ENCODE peak calls at places on chromosome 9, in nine cellular contexts. X, K, B, H, A, I, G, Y and D are unnamed samples.
A peak's percentile ranks its signal among the peaks of the same experiment; 100 is the strongest.

GRCh38 chr9:85740821-85741111 is 988 bp downstream of the AGTPBP1 start:
- DNase-seq in X (no peak), K (no peak), B (no peak), H (no peak), A (no peak), I (no peak), G (no peak), Y (no peak), D (no peak)

GRCh38 chr9:36488322-36488838 is 84.3 kb upstream of the MELK start:
- DNase-seq in X (no peak), K (no peak), B (no peak), H (no peak), A (no peak), I (peak; percentile 35), G (no peak), Y (no peak), D (no peak)

GRCh38 chr9:30078195-30078594 is 2306.2 kb upstream of the ACO1 start:
- DNase-seq in X (no peak), K (no peak), B (no peak), H (no peak), A (no peak), I (no peak), G (no peak), Y (no peak), D (no peak)

GRCh38 chr9:126852289-126852688 is 8.2 kb upstream of the ZBTB34 start:
- DNase-seq in X (no peak), K (no peak), B (no peak), H (no peak), A (no peak), I (no peak), G (no peak), Y (no peak), D (no peak)

GRCh38 chr9:91948423-91949292 is 1.4 kb downstream of the ROR2 start:
- DNase-seq in X (peak; percentile 8), K (peak; percentile 36), B (no peak), H (peak; percentile 53), A (no peak), I (peak; percentile 88), G (no peak), Y (no peak), D (peak; percentile 79)

GRCh38 chr9:116157436-116158138 is 4.0 kb downstream of the PAPPA start:
- DNase-seq in X (no peak), K (peak; percentile 65), B (no peak), H (no peak), A (peak; percentile 62), I (peak; percentile 59), G (no peak), Y (no peak), D (no peak)

GRCh38 chr9:110969971-110970381 is 68.3 kb downstream of the LPAR1 start:
- DNase-seq in X (no peak), K (peak; percentile 58), B (no peak), H (no peak), A (peak; percentile 80), I (no peak), G (no peak), Y (no peak), D (no peak)

GRCh38 chr9:128114326-128115186 is 13.0 kb downstream of the PTGES2 start:
- DNase-seq in X (no peak), K (no peak), B (no peak), H (no peak), A (no peak), I (no peak), G (no peak), Y (no peak), D (peak; percentile 8)

GRCh38 chr9:121150188-121150587 is 51.5 kb downstream of the RAB14 start:
- DNase-seq in X (no peak), K (no peak), B (no peak), H (no peak), A (no peak), I (no peak), G (no peak), Y (no peak), D (no peak)

GRCh38 chr9:1939926-1940368 is 75.2 kb upstream of the SMARCA2 start:
- DNase-seq in X (peak; percentile 12), K (peak; percentile 17), B (peak; percentile 38), H (peak; percentile 37), A (peak; percentile 15), I (peak; percentile 84), G (peak; percentile 28), Y (no peak), D (peak; percentile 41)

GRCh38 chr9:121298689-121299112 is 30.7 kb downstream of the GSN start:
- DNase-seq in X (no peak), K (no peak), B (peak; percentile 46), H (no peak), A (no peak), I (peak; percentile 46), G (no peak), Y (no peak), D (no peak)

GRCh38 chr9:124377551-124377950 is 37.7 kb downstream of the PSMB7 start:
- DNase-seq in X (no peak), K (no peak), B (no peak), H (no peak), A (no peak), I (no peak), G (no peak), Y (no peak), D (no peak)

GRCh38 chr9:106286249-106286648 is 576.7 kb upstream of the ZNF462 start:
- DNase-seq in X (no peak), K (peak; percentile 31), B (peak; percentile 84), H (peak; percentile 33), A (peak; percentile 25), I (peak; percentile 83), G (no peak), Y (no peak), D (peak; percentile 25)

GRCh38 chr9:89941875-89942274 is 337.1 kb downstream of the GADD45G start:
- DNase-seq in X (no peak), K (peak; percentile 62), B (no peak), H (no peak), A (peak; percentile 85), I (no peak), G (no peak), Y (no peak), D (no peak)

GRCh38 chr9:31839273-31839672 is 545.2 kb upstream of the ACO1 start:
- DNase-seq in X (no peak), K (no peak), B (peak; percentile 9), H (no peak), A (no peak), I (peak; percentile 38), G (no peak), Y (no peak), D (no peak)

GRCh38 chr9:72322259-72322658 is 42.7 kb downstream of the ZFAND5 start:
- DNase-seq in X (no peak), K (no peak), B (no peak), H (no peak), A (peak; percentile 34), I (no peak), G (no peak), Y (no peak), D (no peak)

GRCh38 chr9:38142201-38142600 is 73.2 kb upstream of the SHB start:
- DNase-seq in X (no peak), K (peak; percentile 68), B (no peak), H (no peak), A (peak; percentile 25), I (no peak), G (no peak), Y (no peak), D (no peak)

GRCh38 chr9:87071473-87071872 is 124.2 kb upstream of the GAS1 start:
- DNase-seq in X (no peak), K (no peak), B (no peak), H (no peak), A (peak; percentile 6), I (no peak), G (no peak), Y (no peak), D (no peak)

GRCh38 chr9:22913026-22913425 is 466.4 kb downstream of the DMRTA1 start:
- DNase-seq in X (no peak), K (no peak), B (no peak), H (no peak), A (no peak), I (no peak), G (no peak), Y (no peak), D (no peak)

GRCh38 chr9:42852133-42852532 is 668.7 kb downstream of the SPATA31A6 start:
- DNase-seq in X (no peak), K (no peak), B (peak; percentile 16), H (peak; percentile 54), A (peak; percentile 12), I (peak; percentile 71), G (no peak), Y (no peak), D (peak; percentile 83)

GRCh38 chr9:109411818-109412352 is 86.2 kb downstream of the PTPN3 start:
- DNase-seq in X (peak; percentile 55), K (peak; percentile 52), B (peak; percentile 35), H (no peak), A (peak; percentile 53), I (peak; percentile 76), G (no peak), Y (no peak), D (no peak)

GRCh38 chr9:121398374-121398773 is 28.3 kb upstream of the STOM start:
- DNase-seq in X (no peak), K (peak; percentile 91), B (no peak), H (no peak), A (peak; percentile 99), I (no peak), G (no peak), Y (no peak), D (no peak)

GRCh38 chr9:107894572-107895261 is 405.1 kb upstream of the KLF4 start:
- DNase-seq in X (no peak), K (peak; percentile 71), B (no peak), H (no peak), A (peak; percentile 86), I (peak; percentile 12), G (no peak), Y (no peak), D (no peak)

GRCh38 chr9:6076856-6077255 is 61.4 kb upstream of the RANBP6 start:
- DNase-seq in X (no peak), K (no peak), B (no peak), H (no peak), A (no peak), I (no peak), G (no peak), Y (no peak), D (no peak)

GRCh38 chr9:110545705-110546104 is 33.8 kb downstream of the SVEP1 start:
- DNase-seq in X (no peak), K (peak; percentile 44), B (peak; percentile 46), H (no peak), A (peak; percentile 29), I (no peak), G (no peak), Y (no peak), D (no peak)

GRCh38 chr9:94554439-94555331 is at the start of gene PCAT7:
- DNase-seq in X (no peak), K (peak; percentile 20), B (no peak), H (peak; percentile 20), A (peak; percentile 45), I (peak; percentile 89), G (no peak), Y (no peak), D (peak; percentile 83)

GRCh38 chr9:93296889-93297480 is 113.0 kb downstream of the WNK2 start:
- DNase-seq in X (no peak), K (no peak), B (no peak), H (no peak), A (no peak), I (no peak), G (no peak), Y (no peak), D (no peak)

GRCh38 chr9:123089790-123090189 is 56.3 kb downstream of the GPR21 start:
- DNase-seq in X (no peak), K (no peak), B (no peak), H (no peak), A (no peak), I (no peak), G (no peak), Y (no peak), D (no peak)

GRCh38 chr9:125659954-125660353 is 47.1 kb downstream of the MAPKAP1 start:
- DNase-seq in X (peak; percentile 43), K (peak; percentile 81), B (no peak), H (no peak), A (peak; percentile 76), I (no peak), G (no peak), Y (no peak), D (no peak)

GRCh38 chr9:4235951-4236804 is 63.7 kb downstream of the GLIS3 start:
- DNase-seq in X (no peak), K (peak; percentile 53), B (peak; percentile 51), H (no peak), A (peak; percentile 81), I (no peak), G (no peak), Y (no peak), D (no peak)